ENCODE peak calls at places on chromosomes 2 and 18, in four cellular contexts. Q, F, V and U are unnamed samples.

GRCh38 chr2:25115902-25116301 is 52.5 kb downstream of the POMC start:
- DNase-seq in Q (no peak), F (no peak), V (no peak), U (no peak)

GRCh38 chr2:176830362-176830761 is 382.2 kb upstream of the HNRNPA3 start:
- DNase-seq in Q (no peak), F (no peak), V (no peak), U (no peak)

GRCh38 chr2:10717630-10718029 is 3.8 kb upstream of the ATP6V1C2 start:
- DNase-seq in Q (peak; percentile 22), F (no peak), V (no peak), U (no peak)

GRCh38 chr2:47488870-47489584 is 86.1 kb downstream of the MSH2 start:
- DNase-seq in Q (no peak), F (no peak), V (peak; percentile 32), U (no peak)

GRCh38 chr2:150332378-150332777 is 155.1 kb downstream of the RND3 start:
- DNase-seq in Q (no peak), F (no peak), V (no peak), U (no peak)

GRCh38 chr2:161913865-161914264 is 160.2 kb downstream of the DPP4 start:
- DNase-seq in Q (peak; percentile 34), F (no peak), V (peak; percentile 21), U (no peak)

GRCh38 chr2:8312861-8313768 is 368.7 kb upstream of the ID2 start:
- DNase-seq in Q (no peak), F (no peak), V (peak; percentile 47), U (no peak)

GRCh38 chr18:8933714-8934284 is 168.7 kb upstream of the NDUFV2 start:
- DNase-seq in Q (no peak), F (no peak), V (no peak), U (no peak)

GRCh38 chr18:8212893-8213805 is 396.1 kb upstream of the RAB12 start:
- DNase-seq in Q (no peak), F (no peak), V (no peak), U (no peak)

GRCh38 chr2:215071676-215072075 is 66.8 kb downstream of the ABCA12 start:
- DNase-seq in Q (no peak), F (no peak), V (no peak), U (no peak)

GRCh38 chr18:60010984-60011383 is 111.2 kb downstream of the PMAIP1 start:
- DNase-seq in Q (no peak), F (no peak), V (no peak), U (no peak)

GRCh38 chr2:203891474-203891873 is 23.9 kb downstream of the CTLA4 start:
- DNase-seq in Q (no peak), F (no peak), V (no peak), U (peak; percentile 67)

GRCh38 chr2:150532883-150533282 is 45.4 kb upstream of the RND3 start:
- DNase-seq in Q (no peak), F (no peak), V (no peak), U (no peak)

GRCh38 chr2:172819943-172820342 is 84.3 kb downstream of the RAPGEF4 start:
- DNase-seq in Q (no peak), F (no peak), V (no peak), U (no peak)

GRCh38 chr18:49639643-49640361 is 77.9 kb downstream of the LIPG start:
- DNase-seq in Q (no peak), F (no peak), V (no peak), U (peak; percentile 65)

GRCh38 chr18:23689616-23690504 is 607 bp downstream of the LAMA3 start:
- DNase-seq in Q (no peak), F (peak; percentile 29), V (no peak), U (no peak)

GRCh38 chr2:151007365-151007764 is 254.3 kb downstream of the RBM43 start:
- DNase-seq in Q (no peak), F (no peak), V (no peak), U (no peak)

GRCh38 chr2:38174646-38175096 is 98.7 kb upstream of the CYP1B1 start:
- DNase-seq in Q (peak; percentile 87), F (no peak), V (no peak), U (no peak)

GRCh38 chr2:3482363-3482821 is 36.9 kb downstream of the ADI1 start:
- DNase-seq in Q (no peak), F (no peak), V (no peak), U (peak; percentile 48)

GRCh38 chr2:16063251-16063850 is 123.0 kb downstream of the MYCN start:
- DNase-seq in Q (no peak), F (no peak), V (no peak), U (no peak)

GRCh38 chr2:72762276-72762675 is 63.6 kb downstream of the EXOC6B start:
- DNase-seq in Q (no peak), F (no peak), V (no peak), U (no peak)

GRCh38 chr2:25814681-25815080 is 63.6 kb downstream of the ASXL2 start:
- DNase-seq in Q (no peak), F (no peak), V (no peak), U (no peak)

GRCh38 chr18:27549335-27550039 is 364.4 kb upstream of the CHST9 start:
- DNase-seq in Q (no peak), F (no peak), V (no peak), U (no peak)

GRCh38 chr2:108637304-108637669 is 82.0 kb upstream of the RANBP2 start:
- DNase-seq in Q (no peak), F (peak; percentile 49), V (no peak), U (no peak)

GRCh38 chr18:10139783-10140410 is 226.1 kb downstream of the VAPA start:
- DNase-seq in Q (no peak), F (no peak), V (no peak), U (no peak)

GRCh38 chr2:65715328-65715727 is 282.9 kb upstream of the SPRED2 start:
- DNase-seq in Q (no peak), F (no peak), V (no peak), U (no peak)

GRCh38 chr2:109513749-109514588 is 99.8 kb downstream of the SEPTIN10 start:
- DNase-seq in Q (no peak), F (no peak), V (no peak), U (peak; percentile 88)

GRCh38 chr2:7840651-7841380 is 841.0 kb upstream of the ID2 start:
- DNase-seq in Q (no peak), F (no peak), V (no peak), U (no peak)

GRCh38 chr2:237700583-237701032 is 73.2 kb downstream of the LRRFIP1 start:
- DNase-seq in Q (peak; percentile 99), F (no peak), V (no peak), U (peak; percentile 92)

GRCh38 chr2:103293266-103293583 is 531.4 kb downstream of the TMEM182 start:
- DNase-seq in Q (no peak), F (no peak), V (no peak), U (no peak)

GRCh38 chr2:6772366-6772710 is 93.4 kb downstream of the CMPK2 start:
- DNase-seq in Q (no peak), F (no peak), V (no peak), U (no peak)

GRCh38 chr2:196544906-196545433 is 94.5 kb upstream of the CCDC150 start:
- DNase-seq in Q (no peak), F (no peak), V (no peak), U (no peak)

GRCh38 chr2:10465915-10466314 is 17.8 kb upstream of the ODC1 start:
- DNase-seq in Q (no peak), F (no peak), V (no peak), U (peak; percentile 20)

GRCh38 chr18:73007195-73007934 is 139.6 kb upstream of the NETO1 start:
- DNase-seq in Q (no peak), F (no peak), V (no peak), U (no peak)

GRCh38 chr18:26422472-26423162 is 125.7 kb downstream of the KCTD1 start:
- DNase-seq in Q (no peak), F (no peak), V (no peak), U (peak; percentile 26)

GRCh38 chr2:230964136-230964730 is 31.7 kb upstream of the SPATA3 start:
- DNase-seq in Q (no peak), F (no peak), V (no peak), U (no peak)

GRCh38 chr2:72222829-72223564 is 75.3 kb upstream of the CYP26B1 start:
- DNase-seq in Q (peak; percentile 16), F (no peak), V (no peak), U (no peak)

GRCh38 chr2:68255736-68256450 is 3.6 kb upstream of the PPP3R1 start:
- DNase-seq in Q (no peak), F (no peak), V (no peak), U (no peak)

DNA sequence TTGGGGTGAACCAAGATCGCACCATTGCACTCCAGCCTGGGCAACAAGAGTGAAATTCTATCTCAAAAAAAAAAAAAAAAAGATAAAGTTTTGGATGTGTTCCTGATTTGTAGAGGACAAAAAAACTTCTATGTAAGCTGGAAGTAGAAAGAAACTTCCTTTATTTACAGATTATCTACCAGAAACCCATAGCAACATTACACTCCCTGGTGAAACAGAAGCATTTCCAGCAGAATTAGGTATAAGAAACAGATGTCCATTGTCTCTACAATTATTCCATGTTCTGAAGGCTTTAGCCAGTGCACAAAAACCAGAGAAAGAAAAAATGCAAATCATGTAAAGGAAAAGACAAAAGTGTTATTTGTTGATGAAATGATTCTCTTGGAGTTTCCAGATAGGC is 4.9 kb downstream of the TUBB6 start:
- DNase-seq in Q (no peak), F (no peak), V (no peak), U (no peak)
- H3K36me3 ChIP-seq in Q (peaks cover 73% of the 10 kb centered on the region), F (peaks cover 21% of the 10 kb centered on the region), V (peaks cover 67% of the 10 kb centered on the region), U (peaks cover 17% of the 10 kb centered on the region)

GRCh38 chr2:64650257-64650656 is 3.5 kb downstream of the SERTAD2 start:
- DNase-seq in Q (no peak), F (no peak), V (no peak), U (no peak)
- TF ChIP-seq POLR2AphosphoS5 in Q (no peak), F (no peak), V (no peak), U (no peak)

GRCh38 chr2:79711098-79711497 is 198.2 kb downstream of the CTNNA2 start:
- DNase-seq in Q (no peak), F (no peak), V (no peak), U (no peak)

GRCh38 chr2:79717364-79718007 is 204.6 kb downstream of the CTNNA2 start:
- DNase-seq in Q (no peak), F (no peak), V (no peak), U (no peak)

GRCh38 chr2:79713131-79713785 is 200.4 kb downstream of the CTNNA2 start:
- DNase-seq in Q (no peak), F (no peak), V (no peak), U (no peak)

GRCh38 chr2:79715328-79715727 is 202.5 kb downstream of the CTNNA2 start:
- DNase-seq in Q (no peak), F (no peak), V (no peak), U (no peak)

GRCh38 chr2:79716266-79716665 is 203.4 kb downstream of the CTNNA2 start:
- DNase-seq in Q (no peak), F (no peak), V (no peak), U (no peak)
- H3K4me3 ChIP-seq in Q (no peak overlapping the region), F (no peak overlapping the region), V (no peak overlapping the region), U (no peak overlapping the region)

GRCh38 chr2:189465076-189465475 is 23.8 kb downstream of the WDR75 start:
- DNase-seq in Q (no peak), F (no peak), V (no peak), U (no peak)

GRCh38 chr2:189466046-189466445 is 24.8 kb downstream of the WDR75 start:
- DNase-seq in Q (no peak), F (no peak), V (no peak), U (no peak)

GRCh38 chr2:189467160-189467559 is 25.9 kb downstream of the WDR75 start:
- DNase-seq in Q (no peak), F (no peak), V (no peak), U (no peak)

GRCh38 chr2:189466656-189467055 is 25.4 kb downstream of the WDR75 start:
- DNase-seq in Q (peak; percentile 10), F (no peak), V (no peak), U (no peak)

GRCh38 chr2:189465478-189465877 is 24.2 kb downstream of the WDR75 start:
- DNase-seq in Q (no peak), F (no peak), V (no peak), U (no peak)
- H3K36me3 ChIP-seq in Q (peaks cover 95% of the 10 kb centered on the region), F (peaks cover 92% of the 10 kb centered on the region), V (peaks cover 80% of the 10 kb centered on the region), U (peaks cover 20% of the 10 kb centered on the region)